ENCODE peak calls at places on chromosomes 6 and 20, in five cellular contexts. One of them, this sample, is unnamed.

GRCh38 chr6:113511100-113511499 is 346.0 kb upstream of the MARCKS start:
- DNase-seq in endodermal cell: no peak
- DNase-seq in astrocyte: no peak
- DNase-seq in GM12878: no peak
- DNase-seq in fibroblast of lung: no peak
- DNase-seq in this sample: no peak

GRCh38 chr20:63626424-63627128 is at the start of gene GMEB2:
- DNase-seq in endodermal cell: peak; percentile 90
- DNase-seq in astrocyte: peak; percentile 16
- DNase-seq in GM12878: no peak
- DNase-seq in fibroblast of lung: no peak
- DNase-seq in this sample: peak; percentile 92

GRCh38 chr6:125002090-125002741 is 40.0 kb downstream of the RNF217 start:
- DNase-seq in endodermal cell: peak; percentile 57
- DNase-seq in astrocyte: peak; percentile 71
- DNase-seq in GM12878: no peak
- DNase-seq in fibroblast of lung: peak; percentile 78
- DNase-seq in this sample: no peak

GRCh38 chr6:22657341-22657985 is 88.1 kb downstream of the HDGFL1 start:
- DNase-seq in endodermal cell: no peak
- DNase-seq in astrocyte: peak; percentile 31
- DNase-seq in GM12878: peak; percentile 17
- DNase-seq in fibroblast of lung: peak; percentile 39
- DNase-seq in this sample: no peak

GRCh38 chr6:37254881-37255280 is 2.7 kb upstream of the TBC1D22B start:
- DNase-seq in endodermal cell: peak; percentile 60
- DNase-seq in astrocyte: no peak
- DNase-seq in GM12878: no peak
- DNase-seq in fibroblast of lung: no peak
- DNase-seq in this sample: no peak

GRCh38 chr20:39042279-39043150 is 80.4 kb downstream of the DHX35 start:
- DNase-seq in endodermal cell: no peak
- DNase-seq in astrocyte: peak; percentile 76
- DNase-seq in GM12878: no peak
- DNase-seq in fibroblast of lung: peak; percentile 81
- DNase-seq in this sample: no peak

GRCh38 chr20:48040491-48040890 is 255.2 kb upstream of the SULF2 start:
- DNase-seq in endodermal cell: no peak
- DNase-seq in astrocyte: no peak
- DNase-seq in GM12878: no peak
- DNase-seq in fibroblast of lung: no peak
- DNase-seq in this sample: no peak

GRCh38 chr6:93352604-93353003 is 66.8 kb downstream of the EPHA7 start:
- DNase-seq in endodermal cell: no peak
- DNase-seq in astrocyte: no peak
- DNase-seq in GM12878: no peak
- DNase-seq in fibroblast of lung: no peak
- DNase-seq in this sample: no peak

GRCh38 chr6:30483677-30484279 is 5.5 kb upstream of the HLA-E start:
- DNase-seq in endodermal cell: no peak
- DNase-seq in astrocyte: peak; percentile 40
- DNase-seq in GM12878: peak; percentile 37
- DNase-seq in fibroblast of lung: peak; percentile 51
- DNase-seq in this sample: no peak

GRCh38 chr20:3121271-3121911 is 36.9 kb upstream of the AVP start:
- DNase-seq in endodermal cell: no peak
- DNase-seq in astrocyte: no peak
- DNase-seq in GM12878: no peak
- DNase-seq in fibroblast of lung: no peak
- DNase-seq in this sample: peak; percentile 39

GRCh38 chr6:63269470-63269869 is 50.3 kb downstream of the LGSN start:
- DNase-seq in endodermal cell: peak; percentile 53
- DNase-seq in astrocyte: no peak
- DNase-seq in GM12878: no peak
- DNase-seq in fibroblast of lung: no peak
- DNase-seq in this sample: no peak

GRCh38 chr6:75291331-75291730 is 6.7 kb upstream of the TMEM30A start:
- DNase-seq in endodermal cell: no peak
- DNase-seq in astrocyte: no peak
- DNase-seq in GM12878: no peak
- DNase-seq in fibroblast of lung: no peak
- DNase-seq in this sample: no peak

GRCh38 chr20:4187147-4187546 is 171.8 kb upstream of the RNF24 start:
- DNase-seq in endodermal cell: no peak
- DNase-seq in astrocyte: no peak
- DNase-seq in GM12878: no peak
- DNase-seq in fibroblast of lung: no peak
- DNase-seq in this sample: peak; percentile 55

GRCh38 chr6:142284419-142284818 is 17.4 kb upstream of the ADGRG6 start:
- DNase-seq in endodermal cell: no peak
- DNase-seq in astrocyte: no peak
- DNase-seq in GM12878: no peak
- DNase-seq in fibroblast of lung: no peak
- DNase-seq in this sample: no peak

GRCh38 chr6:57242505-57242904 is 20.4 kb upstream of the RAB23 start:
- DNase-seq in endodermal cell: no peak
- DNase-seq in astrocyte: peak; percentile 95
- DNase-seq in GM12878: no peak
- DNase-seq in fibroblast of lung: peak; percentile 95
- DNase-seq in this sample: no peak

GRCh38 chr6:46170357-46171289 is at the start of gene ENPP5:
- DNase-seq in endodermal cell: peak; percentile 99
- DNase-seq in astrocyte: no peak
- DNase-seq in GM12878: peak; percentile 12
- DNase-seq in fibroblast of lung: peak; percentile 28
- DNase-seq in this sample: peak; percentile 97

GRCh38 chr6:26155066-26155925 is 68.1 kb downstream of the HFE start:
- DNase-seq in endodermal cell: peak; percentile 67
- DNase-seq in astrocyte: no peak
- DNase-seq in GM12878: no peak
- DNase-seq in fibroblast of lung: no peak
- DNase-seq in this sample: no peak

GRCh38 chr6:108948252-108948651 is 100.0 kb downstream of the ARMC2 start:
- DNase-seq in endodermal cell: no peak
- DNase-seq in astrocyte: no peak
- DNase-seq in GM12878: no peak
- DNase-seq in fibroblast of lung: no peak
- DNase-seq in this sample: peak; percentile 87

GRCh38 chr6:93779086-93779858 is 359.9 kb upstream of the EPHA7 start:
- DNase-seq in endodermal cell: peak; percentile 64
- DNase-seq in astrocyte: peak; percentile 20
- DNase-seq in GM12878: no peak
- DNase-seq in fibroblast of lung: peak; percentile 34
- DNase-seq in this sample: no peak

GRCh38 chr6:75363304-75363703 is 78.7 kb upstream of the TMEM30A start:
- DNase-seq in endodermal cell: no peak
- DNase-seq in astrocyte: no peak
- DNase-seq in GM12878: no peak
- DNase-seq in fibroblast of lung: no peak
- DNase-seq in this sample: no peak

GRCh38 chr6:142374965-142375733 is 73.3 kb downstream of the ADGRG6 start:
- DNase-seq in endodermal cell: no peak
- DNase-seq in astrocyte: peak; percentile 93
- DNase-seq in GM12878: no peak
- DNase-seq in fibroblast of lung: peak; percentile 92
- DNase-seq in this sample: no peak

GRCh38 chr6:131966443-131966842 is 15.3 kb upstream of the CCN2 start:
- DNase-seq in endodermal cell: no peak
- DNase-seq in astrocyte: peak; percentile 90
- DNase-seq in GM12878: no peak
- DNase-seq in fibroblast of lung: peak; percentile 91
- DNase-seq in this sample: no peak

GRCh38 chr20:57841297-57841866 is 131.6 kb upstream of the PMEPA1 start:
- DNase-seq in endodermal cell: no peak
- DNase-seq in astrocyte: no peak
- DNase-seq in GM12878: no peak
- DNase-seq in fibroblast of lung: no peak
- DNase-seq in this sample: no peak

GRCh38 chr6:88599561-88599960 is 363.9 kb downstream of the RNGTT start:
- DNase-seq in endodermal cell: peak; percentile 76
- DNase-seq in astrocyte: no peak
- DNase-seq in GM12878: no peak
- DNase-seq in fibroblast of lung: no peak
- DNase-seq in this sample: no peak

GRCh38 chr20:23666189-23666588 is 22.6 kb downstream of the CST4 start:
- DNase-seq in endodermal cell: peak; percentile 64
- DNase-seq in astrocyte: no peak
- DNase-seq in GM12878: no peak
- DNase-seq in fibroblast of lung: no peak
- DNase-seq in this sample: no peak

GRCh38 chr20:63167026-63167917 is 48.7 kb downstream of the YTHDF1 start:
- DNase-seq in endodermal cell: peak; percentile 76
- DNase-seq in astrocyte: no peak
- DNase-seq in GM12878: no peak
- DNase-seq in fibroblast of lung: no peak
- DNase-seq in this sample: peak; percentile 60

GRCh38 chr6:102815207-102815606 is 1421.7 kb downstream of the GRIK2 start:
- DNase-seq in endodermal cell: no peak
- DNase-seq in astrocyte: no peak
- DNase-seq in GM12878: no peak
- DNase-seq in fibroblast of lung: no peak
- DNase-seq in this sample: no peak

GRCh38 chr6:161128680-161129196 is 137.2 kb downstream of the MAP3K4 start:
- DNase-seq in endodermal cell: no peak
- DNase-seq in astrocyte: peak; percentile 87
- DNase-seq in GM12878: no peak
- DNase-seq in fibroblast of lung: peak; percentile 86
- DNase-seq in this sample: no peak

GRCh38 chr20:64003970-64004725 is 23.2 kb downstream of the PRPF6 start:
- DNase-seq in endodermal cell: no peak
- DNase-seq in astrocyte: peak; percentile 22
- DNase-seq in GM12878: no peak
- DNase-seq in fibroblast of lung: peak; percentile 39
- DNase-seq in this sample: no peak

GRCh38 chr6:124974770-124975377 is 12.6 kb downstream of the RNF217 start:
- DNase-seq in endodermal cell: no peak
- DNase-seq in astrocyte: no peak
- DNase-seq in GM12878: no peak
- DNase-seq in fibroblast of lung: no peak
- DNase-seq in this sample: no peak

GRCh38 chr6:103344554-103345163 is 1515.1 kb downstream of the HACE1 start:
- DNase-seq in endodermal cell: no peak
- DNase-seq in astrocyte: no peak
- DNase-seq in GM12878: no peak
- DNase-seq in fibroblast of lung: no peak
- DNase-seq in this sample: no peak

DNA sequence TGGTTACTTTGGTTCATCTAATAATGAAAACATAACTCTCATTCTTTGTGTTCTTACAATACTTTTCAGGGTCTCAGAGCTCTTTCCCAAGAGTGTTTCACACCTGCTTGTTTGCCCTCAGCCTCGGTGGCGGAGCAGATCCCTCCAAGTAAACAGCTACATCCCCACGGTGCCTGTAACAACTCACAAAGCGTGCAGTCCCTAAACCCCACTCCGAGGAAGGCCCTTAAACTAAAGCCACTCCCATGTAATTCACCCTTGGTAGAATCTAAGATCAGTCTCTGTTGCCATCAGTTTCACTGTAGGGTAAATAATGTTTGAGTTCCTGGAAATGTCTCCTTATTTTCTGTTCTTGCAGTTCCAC is 101.1 kb downstream of the TFAP2A start:
- DNase-seq in endodermal cell: no peak
- DNase-seq in astrocyte: no peak
- DNase-seq in GM12878: no peak
- DNase-seq in fibroblast of lung: no peak
- DNase-seq in this sample: no peak
- H3K4me1 ChIP-seq in endodermal cell: peaks cover 4% of the 10 kb centered on the region
- H3K4me1 ChIP-seq in astrocyte: peaks cover 9% of the 10 kb centered on the region
- H3K4me1 ChIP-seq in GM12878: no peaks in the 10 kb centered on the region
- H3K4me1 ChIP-seq in fibroblast of lung: no peaks in the 10 kb centered on the region
- H3K4me1 ChIP-seq in this sample: no peaks in the 10 kb centered on the region

DNA sequence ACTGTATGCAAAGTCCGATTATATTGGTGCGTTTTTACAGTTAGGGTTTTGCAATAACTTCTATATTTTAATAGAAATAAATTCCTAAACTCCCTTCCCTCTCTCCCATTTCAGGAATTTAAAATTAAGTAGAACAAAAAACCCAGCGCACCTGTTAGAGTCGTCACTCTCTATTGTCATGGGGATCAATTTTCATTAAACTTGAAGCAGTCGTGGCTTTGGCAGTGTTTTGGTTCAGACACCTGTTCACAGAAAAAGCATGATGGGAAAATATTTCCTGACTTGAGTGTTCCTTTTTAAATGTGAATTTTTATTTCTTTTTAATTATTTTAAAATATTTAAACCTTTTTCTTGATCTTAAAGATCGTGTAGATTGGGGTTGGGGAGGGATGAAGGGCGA is 13.7 kb upstream of the PLCG1 start:
- DNase-seq in endodermal cell: no peak
- DNase-seq in astrocyte: no peak
- DNase-seq in GM12878: no peak
- DNase-seq in fibroblast of lung: no peak
- DNase-seq in this sample: no peak
- H3K9me3 ChIP-seq in endodermal cell: no peaks in the 10 kb centered on the region
- H3K9me3 ChIP-seq in astrocyte: no peaks in the 10 kb centered on the region
- H3K9me3 ChIP-seq in GM12878: no peaks in the 10 kb centered on the region
- H3K9me3 ChIP-seq in fibroblast of lung: no peaks in the 10 kb centered on the region
- H3K9me3 ChIP-seq in this sample: no peaks in the 10 kb centered on the region

DNA sequence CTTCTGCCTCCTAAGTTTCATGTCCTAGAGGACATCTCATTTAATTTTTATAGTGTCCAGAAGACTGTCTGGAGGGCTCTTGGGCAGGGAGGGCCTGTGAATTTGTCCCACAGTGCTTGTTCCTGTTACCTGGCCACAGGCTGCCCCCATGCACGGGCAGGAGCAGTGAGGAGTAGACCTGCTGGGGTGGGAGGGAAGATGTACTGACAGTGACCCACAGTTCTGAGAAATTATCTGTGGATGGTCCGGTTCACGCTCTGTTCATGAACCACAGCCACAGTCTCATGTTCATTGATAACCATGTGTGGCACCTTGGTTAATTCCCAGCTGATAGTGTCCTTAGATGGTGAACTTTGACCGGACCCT is 18.8 kb upstream of the ZNF831 start:
- DNase-seq in endodermal cell: no peak
- DNase-seq in astrocyte: no peak
- DNase-seq in GM12878: no peak
- DNase-seq in fibroblast of lung: no peak
- DNase-seq in this sample: no peak
- H3K9ac ChIP-seq in endodermal cell: no peak overlapping the region
- H3K9ac ChIP-seq in astrocyte: no peak overlapping the region
- H3K9ac ChIP-seq in GM12878: no peak overlapping the region
- H3K9ac ChIP-seq in fibroblast of lung: no peak overlapping the region
- H3K9ac ChIP-seq in this sample: no peak overlapping the region

GRCh38 chr6:112300888-112301287 is 46.2 kb upstream of the RFPL4B start:
- DNase-seq in endodermal cell: no peak
- DNase-seq in astrocyte: no peak
- DNase-seq in GM12878: no peak
- DNase-seq in fibroblast of lung: no peak
- DNase-seq in this sample: no peak
- H3K4me1 ChIP-seq in endodermal cell: no peaks in the 10 kb centered on the region
- H3K4me1 ChIP-seq in astrocyte: peaks cover 26% of the 10 kb centered on the region
- H3K4me1 ChIP-seq in GM12878: no peaks in the 10 kb centered on the region
- H3K4me1 ChIP-seq in fibroblast of lung: peaks cover 22% of the 10 kb centered on the region
- H3K4me1 ChIP-seq in this sample: no peaks in the 10 kb centered on the region